ENCODE peak calls at places on chromosome 6, in six cellular contexts. A is CD8-positive, alpha-beta memory T cell; T is upper lobe of left lung; J is tibial nerve; I is GM23338; C is spleen. K is an unnamed sample.
A peak's percentile ranks its signal among the peaks of the same experiment; 100 is the strongest.

GRCh38 chr6:45438849-45439406 is 61.2 kb upstream of the SUPT3H start:
- DNase-seq in I (no peak), A (no peak), J (no peak), C (no peak), T (no peak), K (no peak)

GRCh38 chr6:127080081-127080480 is 38.4 kb upstream of the RSPO3 start:
- DNase-seq in T (no peak), A (no peak), C (no peak), I (no peak), J (no peak), K (no peak)

GRCh38 chr6:112571886-112572285 is 224.8 kb downstream of the RFPL4B start:
- DNase-seq in C (no peak), A (no peak), I (no peak), T (no peak), J (no peak), K (no peak)

GRCh38 chr6:4775591-4776492 is at the start of gene CDYL:
- DNase-seq in I (peak; percentile 82), C (peak; percentile 97), T (peak; percentile 86), A (peak; percentile 84), J (peak; percentile 64), K (no peak)

GRCh38 chr6:75460636-75461035 is 33.0 kb downstream of the FILIP1 start:
- DNase-seq in A (no peak), J (no peak), T (no peak), I (no peak), C (no peak), K (no peak)

GRCh38 chr6:151716446-151717047 is 90.9 kb upstream of the ESR1 start:
- DNase-seq in A (no peak), I (peak; percentile 57), J (no peak), T (peak; percentile 53), C (no peak), K (no peak)

GRCh38 chr6:134590449-134590848 is 272.5 kb upstream of the SGK1 start:
- DNase-seq in C (no peak), A (no peak), I (no peak), T (no peak), J (no peak), K (no peak)

GRCh38 chr6:41021832-41022231 is 17.2 kb downstream of the UNC5CL start:
- DNase-seq in A (no peak), J (no peak), C (no peak), I (no peak), T (no peak), K (no peak)

GRCh38 chr6:149851461-149851860 is 12.7 kb downstream of the LRP11 start:
- DNase-seq in I (no peak), A (no peak), C (no peak), T (no peak), J (no peak), K (no peak)

GRCh38 chr6:41938590-41938989 is 3.0 kb downstream of the CCND3 start:
- DNase-seq in A (no peak), J (no peak), C (no peak), T (no peak), I (no peak), K (no peak)

GRCh38 chr6:48835421-48835958 is 627.6 kb downstream of the MMUT start:
- DNase-seq in C (no peak), T (no peak), J (no peak), A (no peak), I (no peak), K (no peak)

GRCh38 chr6:169095153-169095552 is 158.5 kb downstream of the THBS2 start:
- DNase-seq in I (no peak), A (no peak), C (no peak), T (no peak), J (no peak), K (no peak)

GRCh38 chr6:80438728-80439127 is 332.3 kb downstream of the BCKDHB start:
- DNase-seq in T (no peak), C (no peak), A (no peak), J (no peak), I (peak; percentile 36), K (no peak)

GRCh38 chr6:109793793-109794192 is 102.7 kb downstream of the FIG4 start:
- DNase-seq in I (no peak), A (no peak), C (no peak), J (no peak), T (peak; percentile 48), K (no peak)

GRCh38 chr6:83055366-83055964 is 10.2 kb downstream of the UBE3D start:
- DNase-seq in A (peak; percentile 13), C (no peak), T (no peak), J (no peak), I (peak; percentile 78), K (peak; percentile 27)

GRCh38 chr6:166957087-166957804 is 896 bp upstream of the RNASET2 start:
- DNase-seq in T (peak; percentile 71), A (peak; percentile 48), J (peak; percentile 26), C (peak; percentile 93), I (peak; percentile 52), K (no peak)

GRCh38 chr6:1890071-1890470 is 280.4 kb downstream of the FOXC1 start:
- DNase-seq in I (no peak), T (no peak), C (no peak), J (no peak), A (no peak), K (no peak)

GRCh38 chr6:98747960-98748359 is 86.4 kb upstream of the POU3F2 start:
- DNase-seq in T (no peak), C (no peak), J (no peak), A (no peak), I (no peak), K (no peak)

GRCh38 chr6:85078071-85078470 is 313.7 kb upstream of the TBX18 start:
- DNase-seq in J (no peak), C (no peak), I (no peak), A (no peak), T (no peak), K (no peak)

GRCh38 chr6:49326337-49326736 is 136.7 kb downstream of the MMUT start:
- DNase-seq in A (no peak), J (no peak), T (no peak), C (no peak), I (no peak), K (no peak)

GRCh38 chr6:141667580-141668309 is 465.0 kb upstream of the GJE1 start:
- DNase-seq in J (no peak), T (no peak), A (no peak), C (no peak), I (no peak), K (no peak)

GRCh38 chr6:77326029-77326428 is 137.3 kb downstream of the HTR1B start:
- DNase-seq in I (no peak), J (no peak), T (no peak), A (no peak), C (no peak), K (no peak)

GRCh38 chr6:35718354-35718695 is 18.5 kb upstream of the ARMC12 start:
- DNase-seq in A (no peak), C (no peak), I (peak; percentile 63), J (no peak), T (no peak), K (no peak)
- H3K27ac ChIP-seq in A (no peak overlapping the region), C (peak overlapping the region; percentile 92), I (peak overlapping the region; percentile 82), J (peak overlapping the region; percentile 77), T (peak overlapping the region; percentile 99), K (no peak overlapping the region)

GRCh38 chr6:117536317-117536716 is 53.8 kb downstream of the DCBLD1 start:
- DNase-seq in I (no peak), A (no peak), C (no peak), T (no peak), J (no peak), K (no peak)

GRCh38 chr6:117542493-117542892 is 59.8 kb downstream of the GOPC start:
- DNase-seq in J (no peak), A (no peak), T (no peak), C (no peak), I (no peak), K (no peak)

GRCh38 chr6:117538615-117539014 is 56.1 kb downstream of the DCBLD1 start:
- DNase-seq in T (no peak), J (no peak), C (no peak), I (no peak), A (no peak), K (no peak)

GRCh38 chr6:117544725-117545124 is 57.6 kb downstream of the GOPC start:
- DNase-seq in J (no peak), C (no peak), A (no peak), I (no peak), T (no peak), K (no peak)

GRCh38 chr6:117540670-117541069 is 58.2 kb downstream of the DCBLD1 start:
- DNase-seq in T (no peak), C (no peak), J (no peak), A (no peak), I (no peak), K (no peak)
- H3K4me1 ChIP-seq in T (no peaks in the 10 kb centered on the region), C (no peaks in the 10 kb centered on the region), J (no peaks in the 10 kb centered on the region), A (no peaks in the 10 kb centered on the region), I (no peaks in the 10 kb centered on the region), K (no peaks in the 10 kb centered on the region)

DNA sequence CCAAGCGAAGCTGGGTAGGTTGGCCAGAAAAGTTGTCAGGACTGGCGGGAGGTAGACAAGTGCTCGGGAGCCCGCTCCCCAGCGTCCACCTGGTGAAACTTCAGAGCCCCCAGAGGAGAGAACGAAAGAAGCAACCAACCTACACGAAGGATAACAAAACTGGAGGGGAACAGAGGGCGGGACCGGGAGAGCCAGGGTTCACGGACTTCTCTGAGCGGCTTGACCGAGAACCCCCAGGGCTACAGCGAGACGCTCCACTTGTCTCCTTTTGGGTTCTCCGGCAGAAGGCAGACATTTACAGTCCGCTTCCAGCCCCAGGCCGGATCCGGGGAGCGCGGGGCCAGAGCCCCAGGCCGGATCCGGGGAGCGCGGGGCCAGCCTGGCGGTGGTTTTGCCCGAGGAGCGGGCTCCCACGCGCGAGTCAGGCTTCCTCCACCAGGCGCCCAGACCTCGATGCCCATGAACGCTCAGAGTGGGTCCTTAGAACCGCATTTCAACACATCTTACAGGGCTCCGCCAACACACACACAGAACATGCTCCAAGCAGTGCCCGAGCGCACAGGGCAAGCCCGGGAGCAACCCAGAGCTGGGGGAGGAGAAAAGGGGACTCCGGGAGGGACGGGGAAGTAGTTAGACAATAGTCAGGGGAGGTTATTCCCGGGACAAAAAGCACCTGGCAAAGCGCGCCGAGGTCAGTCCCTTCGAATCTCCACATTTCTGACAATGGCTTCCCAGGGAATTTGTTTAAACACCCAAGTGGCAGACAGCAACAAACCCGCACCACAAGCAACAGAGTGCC is 1.1 kb downstream of the PTPRK start:
- DNase-seq in T (peak; percentile 54), J (peak; percentile 16), I (peak; percentile 79), C (peak; percentile 70), A (peak; percentile 2), K (no peak)
- H3K27me3 ChIP-seq in T (no peaks in the 10 kb centered on the region), J (no peaks in the 10 kb centered on the region), I (peaks cover 7% of the 10 kb centered on the region), C (peaks cover 24% of the 10 kb centered on the region), A (peaks cover 42% of the 10 kb centered on the region), K (no peaks in the 10 kb centered on the region)

DNA sequence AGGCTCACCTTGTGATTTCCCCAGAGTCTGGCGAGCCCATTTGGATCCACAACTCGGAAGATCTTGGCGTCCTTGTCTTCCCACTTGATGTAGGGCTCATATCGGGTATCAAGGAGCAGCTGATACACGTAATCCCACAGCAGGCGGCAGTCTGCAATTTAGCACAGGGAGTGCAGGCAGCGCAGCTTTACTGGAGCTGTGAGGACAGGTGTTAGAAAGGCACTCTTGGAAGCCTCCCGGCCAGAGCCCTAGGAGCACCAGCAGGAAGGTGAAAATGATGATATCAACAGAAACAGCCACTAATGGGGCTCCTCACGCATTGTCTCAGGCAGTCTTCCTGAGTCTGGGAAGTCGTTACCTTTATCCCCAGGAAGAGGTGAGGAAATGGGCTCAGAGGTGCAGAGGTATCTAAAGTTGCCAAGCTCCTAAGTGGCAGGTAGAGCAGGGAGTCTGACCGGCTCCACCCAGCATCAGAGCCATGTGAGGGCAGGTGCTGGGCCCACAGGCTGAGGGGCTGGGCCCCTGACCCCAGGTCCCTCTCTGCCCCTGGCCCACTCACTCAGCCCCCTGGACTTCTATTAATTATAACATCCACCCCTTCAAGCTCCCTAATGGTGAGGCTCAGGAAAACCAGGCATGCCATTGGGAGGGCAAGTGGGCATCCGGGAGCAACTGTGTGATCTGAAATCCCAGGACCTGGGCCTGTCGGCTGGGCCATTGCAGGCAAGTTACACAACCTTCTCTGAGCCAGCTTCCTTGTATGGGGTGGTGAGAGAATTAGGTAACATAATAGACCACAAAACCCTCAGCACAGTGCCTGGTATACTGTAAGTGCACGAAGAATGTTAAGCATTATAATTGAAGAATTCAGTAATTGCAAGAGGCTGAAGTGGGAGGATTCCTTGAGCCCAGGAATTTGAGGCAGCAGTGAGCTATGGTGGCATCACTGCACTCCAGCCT is 18.3 kb downstream of the ETV7 start:
- DNase-seq in C (peak; percentile 63), T (peak; percentile 79), I (no peak), A (no peak), J (no peak), K (no peak)
- H3K27ac ChIP-seq in C (peak overlapping the region; percentile 63), T (peak overlapping the region; percentile 51), I (no peak overlapping the region), A (no peak overlapping the region), J (no peak overlapping the region), K (no peak overlapping the region)